ENCODE peak calls at places on chromosomes 4 and X, in four cellular contexts. A, U, C and O are unnamed samples.

GRCh38 chr4:127782025-127782274 is 172 bp upstream of the HSPA4L start:
- DNase-seq in A (peak), U (peak), C (no peak), O (peak)

GRCh38 chr4:83293305-83294046 is 8.9 kb upstream of the COQ2 start:
- DNase-seq in A (no peak), U (no peak), C (no peak), O (no peak)

GRCh38 chrX:85375333-85375738 is 4.1 kb downstream of the POF1B start:
- DNase-seq in A (peak), U (no peak), C (no peak), O (no peak)

GRCh38 chr4:72152731-72153130 is 120.9 kb downstream of the NPFFR2 start:
- DNase-seq in A (no peak), U (no peak), C (no peak), O (no peak)

GRCh38 chr4:1601852-1602525 is 82.1 kb downstream of the FAM53A start:
- DNase-seq in A (no peak), U (no peak), C (no peak), O (no peak)

GRCh38 chr4:113810906-113811305 is 49.4 kb upstream of the CAMK2D start:
- DNase-seq in A (no peak), U (no peak), C (no peak), O (peak)

GRCh38 chr4:88189418-88189738 is 30.9 kb upstream of the ABCG2 start:
- DNase-seq in A (no peak), U (no peak), C (no peak), O (no peak)

GRCh38 chrX:150450519-150451177 is 87.5 kb downstream of the MAMLD1 start:
- DNase-seq in A (no peak), U (no peak), C (no peak), O (no peak)

GRCh38 chrX:57286507-57287251 is at the start of gene FAAH2:
- DNase-seq in A (peak), U (peak), C (peak), O (no peak)

GRCh38 chr4:97548943-97549583 is 594.2 kb downstream of the STPG2 start:
- DNase-seq in A (peak), U (no peak), C (peak), O (peak)
- TF ChIP-seq CTCF in A (no peak), U (no peak), C (peak), O (peak)

GRCh38 chr4:186699881-186700397 is 23.7 kb downstream of the FAT1 start:
- DNase-seq in A (no peak), U (no peak), C (no peak), O (no peak)

GRCh38 chr4:186698028-186698427 is 25.6 kb downstream of the FAT1 start:
- DNase-seq in A (no peak), U (no peak), C (no peak), O (no peak)

GRCh38 chr4:186700746-186701145 is 22.9 kb downstream of the FAT1 start:
- DNase-seq in A (no peak), U (no peak), C (no peak), O (peak)

GRCh38 chr4:186699298-186699697 is 24.4 kb downstream of the FAT1 start:
- DNase-seq in A (no peak), U (no peak), C (no peak), O (peak)

DNA sequence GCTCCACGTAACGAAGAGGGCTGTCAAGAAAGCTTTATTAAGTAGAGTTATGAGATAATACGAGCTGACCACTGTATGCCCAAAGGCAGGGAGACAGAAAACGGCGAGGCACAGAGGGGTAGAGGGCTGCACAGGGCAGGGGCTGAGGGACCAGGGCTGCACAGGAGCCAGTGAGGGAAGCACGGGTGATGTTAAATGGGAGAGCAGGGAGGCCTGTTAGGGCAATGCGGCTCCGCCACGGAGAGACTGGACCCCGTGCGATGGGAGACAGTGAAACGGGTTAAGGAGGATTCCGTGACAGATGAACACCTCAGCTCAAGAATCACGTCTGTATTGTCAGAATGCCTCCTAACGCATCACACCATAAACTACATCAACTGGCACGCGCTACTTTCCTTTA is 25.1 kb downstream of the FAT1 start:
- DNase-seq in A (no peak), U (no peak), C (no peak), O (no peak)
- H3K4me3 ChIP-seq in A (no peak), U (no peak), C (no peak), O (no peak)

GRCh38 chr4:112523008-112523440 is 7.0 kb upstream of the NEUROG2 start:
- DNase-seq in A (peak), U (no peak), C (peak), O (peak)
- TF ChIP-seq CTCF in A (no peak), U (peak), C (peak), O (no peak)

DNA sequence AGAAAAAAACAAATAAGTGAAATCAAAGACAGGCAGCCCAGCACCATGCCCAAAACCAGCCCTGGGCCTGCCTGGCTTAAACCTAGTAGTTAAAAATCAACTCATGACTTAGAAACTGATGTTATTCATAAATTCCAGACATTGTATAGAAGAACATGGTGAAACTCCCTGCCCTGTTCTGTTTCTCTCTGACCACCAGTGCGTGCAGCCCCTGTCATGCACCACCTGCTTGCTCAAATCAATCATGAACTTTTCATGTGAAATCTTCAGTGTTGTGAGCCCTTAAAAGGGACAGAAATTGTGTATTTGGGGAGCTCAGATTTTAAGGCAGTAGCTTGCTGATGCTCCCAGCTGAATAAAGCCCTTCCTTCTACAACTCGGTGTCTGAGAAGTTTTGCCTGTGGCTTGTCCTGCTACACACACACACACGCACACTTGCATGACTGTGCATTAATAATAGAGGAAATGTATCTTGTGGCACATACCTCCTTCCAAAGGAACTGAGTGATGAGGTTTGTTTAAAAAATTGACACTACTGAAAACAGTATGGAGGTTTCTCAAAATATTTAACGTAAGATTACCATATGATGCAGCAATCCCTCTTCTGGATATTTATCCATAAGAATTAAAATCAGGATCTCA is 39.2 kb upstream of the UGT2B7 start:
- DNase-seq in A (no peak), U (no peak), C (no peak), O (no peak)
- H3K4me3 ChIP-seq in A (no peak), U (no peak), C (no peak), O (no peak)

GRCh38 chr4:123093247-123093646 is 170.8 kb upstream of the NUDT6 start:
- DNase-seq in A (peak), U (no peak), C (no peak), O (no peak)

GRCh38 chr4:123092603-123093002 is 170.2 kb upstream of the NUDT6 start:
- DNase-seq in A (no peak), U (no peak), C (no peak), O (no peak)

GRCh38 chr4:123090886-123091285 is 168.5 kb upstream of the NUDT6 start:
- DNase-seq in A (no peak), U (no peak), C (no peak), O (no peak)

DNA sequence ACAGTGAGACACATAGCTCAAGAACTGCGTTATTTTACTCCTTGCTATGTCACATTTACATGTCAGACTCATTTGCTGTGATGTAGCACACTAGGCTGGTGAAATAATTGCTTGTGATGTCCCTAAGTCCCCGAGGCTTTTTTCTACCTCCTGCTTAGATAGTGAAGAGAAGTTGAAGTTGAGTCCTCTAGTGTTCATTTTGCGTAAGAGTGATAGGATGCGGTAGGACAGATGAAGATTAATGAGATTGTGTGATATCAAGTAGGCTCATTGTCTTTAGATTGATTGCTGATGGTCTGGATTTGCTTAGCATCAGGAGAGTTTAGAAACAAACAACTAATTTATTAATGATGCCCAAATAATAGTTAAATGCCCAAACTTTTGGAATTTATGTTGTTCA is 173.6 kb upstream of the NUDT6 start:
- DNase-seq in A (peak), U (no peak), C (no peak), O (peak)
- TF ChIP-seq CTCF in A (peak), U (peak), C (no peak), O (peak)

DNA sequence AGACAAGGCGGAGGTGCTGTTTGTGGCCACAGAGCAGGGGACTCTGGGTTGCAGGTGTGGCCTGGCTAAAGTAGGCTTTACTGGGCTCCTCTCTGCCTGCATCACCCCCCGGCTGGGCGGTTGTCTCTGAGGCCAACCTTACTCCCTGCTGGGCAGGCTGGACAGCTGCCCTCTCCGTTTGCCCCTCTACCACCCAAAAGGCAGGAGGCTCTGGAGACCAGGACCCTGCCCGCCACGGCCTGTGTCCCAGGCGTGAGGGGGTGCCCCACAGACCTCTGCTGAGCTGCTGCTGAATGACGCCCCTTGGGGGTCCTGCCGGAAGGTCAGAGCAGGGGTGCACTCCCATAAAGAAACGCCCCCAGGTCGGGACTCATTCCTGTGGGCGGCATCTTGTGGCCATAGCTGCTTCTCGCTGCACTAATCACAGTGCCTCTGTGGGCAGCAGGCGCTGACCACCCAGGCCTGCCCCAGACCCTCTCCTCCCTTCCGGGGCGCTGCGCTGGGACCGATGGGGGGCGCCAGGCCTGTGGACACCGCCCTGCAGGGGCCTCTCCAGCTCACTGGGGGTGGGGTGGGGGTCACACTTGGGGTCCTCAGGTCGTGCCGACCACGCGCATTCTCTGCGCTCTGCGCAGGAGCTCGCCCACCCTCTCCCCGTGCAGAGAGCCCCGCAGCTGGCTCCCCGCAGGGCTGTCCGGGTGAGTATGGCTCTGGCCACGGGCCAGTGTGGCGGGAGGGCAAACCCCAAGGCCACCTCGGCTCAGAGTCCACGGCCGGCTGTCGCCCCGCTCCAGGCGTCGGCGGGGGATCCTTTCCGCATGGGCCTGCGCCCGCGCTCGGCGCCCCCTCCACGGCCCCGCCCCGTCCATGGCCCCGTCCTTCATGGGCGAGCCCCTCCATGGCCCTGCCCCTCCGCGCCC is 920 bp downstream of the HTT-AS start:
- DNase-seq in A (no peak), U (no peak), C (no peak), O (no peak)
- H3K4me3 ChIP-seq in A (peak), U (peak), C (peak), O (peak)

GRCh38 chr4:145623831-145624230 is 4.6 kb downstream of the MMAA start:
- DNase-seq in A (no peak), U (no peak), C (peak), O (peak)

GRCh38 chr4:145618912-145619638 is at the start of gene MMAA:
- DNase-seq in A (peak), U (peak), C (peak), O (peak)

GRCh38 chr4:145614235-145614615 is 5.0 kb upstream of the MMAA start:
- DNase-seq in A (no peak), U (no peak), C (no peak), O (no peak)

GRCh38 chr4:145618210-145618911 is 824 bp upstream of the MMAA start:
- DNase-seq in A (peak), U (no peak), C (no peak), O (peak)

GRCh38 chr4:145619639-145619996 is 433 bp downstream of the MMAA start:
- DNase-seq in A (peak), U (peak), C (no peak), O (peak)
- TF ChIP-seq CTCF in A (no peak), U (no peak), C (no peak), O (no peak)

DNA sequence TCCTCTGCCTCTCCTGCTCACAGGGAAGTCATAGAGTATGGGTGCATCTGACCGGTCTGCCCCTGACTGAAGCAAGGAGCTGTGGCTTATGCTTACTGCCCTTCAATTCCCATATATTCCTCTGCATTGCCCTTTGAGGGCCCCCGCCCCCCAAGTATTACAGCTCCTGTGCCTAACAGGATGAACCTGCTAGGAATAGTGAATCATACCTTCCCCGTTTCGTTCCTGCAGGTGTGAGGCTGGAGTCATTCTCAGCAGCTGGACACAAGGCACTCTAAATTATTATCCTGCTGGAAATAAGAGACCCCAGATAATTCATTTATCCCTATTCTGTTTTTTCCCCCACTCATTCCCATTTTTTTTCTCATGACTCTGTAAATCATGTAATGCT is 2.4 kb downstream of the KIT start:
- DNase-seq in A (no peak), U (no peak), C (no peak), O (no peak)
- H3K4me3 ChIP-seq in A (no peak), U (no peak), C (no peak), O (no peak)